ENCODE peak calls at places on chromosomes 5 and 9, in six cellular contexts. L is cardiac muscle cell; U is SJSA1; N is adrenal gland; P is pancreas; C is CD8-positive, alpha-beta memory T cell. Z is an unnamed sample.
A peak's percentile ranks its signal among the peaks of the same experiment; 100 is the strongest.

GRCh38 chr5:36658016-36658415 is 51.6 kb downstream of the SLC1A3 start:
- DNase-seq in L (no peak), U (no peak), N (no peak), P (no peak), C (no peak), Z (no peak)

GRCh38 chr5:53334431-53334941 is 145.9 kb upstream of the FST start:
- DNase-seq in L (no peak), U (no peak), N (no peak), P (no peak), C (no peak), Z (no peak)

GRCh38 chr5:97094579-97095317 is 47.7 kb downstream of the LIX1 start:
- DNase-seq in L (no peak), U (no peak), N (no peak), P (no peak), C (no peak), Z (no peak)

GRCh38 chr5:179839328-179840256 is 18.9 kb downstream of the SQSTM1 start:
- DNase-seq in L (no peak), U (no peak), N (peak; percentile 94), P (peak; percentile 92), C (no peak), Z (no peak)

GRCh38 chr5:36403601-36404311 is 102.1 kb upstream of the RANBP3L start:
- DNase-seq in L (no peak), U (no peak), N (peak; percentile 43), P (no peak), C (no peak), Z (no peak)

GRCh38 chr9:76646249-76646648 is 118.0 kb upstream of the PCA3 start:
- DNase-seq in L (no peak), U (no peak), N (no peak), P (no peak), C (no peak), Z (no peak)

GRCh38 chr9:2024888-2025781 is 10.0 kb downstream of the SMARCA2 start:
- DNase-seq in L (no peak), U (no peak), N (no peak), P (no peak), C (no peak), Z (no peak)

GRCh38 chr5:42573386-42573785 is 150.1 kb downstream of the GHR start:
- DNase-seq in L (no peak), U (no peak), N (no peak), P (no peak), C (no peak), Z (no peak)

GRCh38 chr5:101176605-101177004 is 273.5 kb upstream of the ST8SIA4 start:
- DNase-seq in L (no peak), U (no peak), N (no peak), P (no peak), C (no peak), Z (no peak)

GRCh38 chr5:178826216-178826615 is 33.5 kb upstream of the ZNF354B start:
- DNase-seq in L (no peak), U (no peak), N (no peak), P (no peak), C (no peak), Z (no peak)

GRCh38 chr9:13186774-13187173 is 92.7 kb downstream of the MPDZ start:
- DNase-seq in L (no peak), U (no peak), N (no peak), P (no peak), C (no peak), Z (no peak)

GRCh38 chr9:16213781-16214515 is 656.5 kb downstream of the BNC2 start:
- DNase-seq in L (no peak), U (no peak), N (peak; percentile 83), P (no peak), C (no peak), Z (peak; percentile 17)

GRCh38 chr9:91162784-91163440 is 198.8 kb downstream of the AUH start:
- DNase-seq in L (peak; percentile 40), U (peak; percentile 57), N (peak; percentile 59), P (no peak), C (no peak), Z (peak; percentile 32)

GRCh38 chr9:119053070-119053469 is 316.2 kb downstream of the BRINP1 start:
- DNase-seq in L (no peak), U (no peak), N (no peak), P (no peak), C (no peak), Z (no peak)

GRCh38 chr5:96087939-96088338 is 126.3 kb upstream of the ELL2 start:
- DNase-seq in L (no peak), U (no peak), N (no peak), P (no peak), C (no peak), Z (no peak)

GRCh38 chr5:154273028-154273617 is 82.6 kb downstream of the GALNT10 start:
- DNase-seq in L (no peak), U (no peak), N (peak; percentile 28), P (no peak), C (no peak), Z (no peak)

GRCh38 chr5:150129813-150130492 is 25.7 kb downstream of the PDGFRB start:
- DNase-seq in L (peak; percentile 77), U (peak; percentile 84), N (peak; percentile 80), P (peak; percentile 85), C (no peak), Z (peak; percentile 62)

GRCh38 chr5:150126921-150127265 is 28.8 kb downstream of the PDGFRB start:
- DNase-seq in L (no peak), U (no peak), N (no peak), P (no peak), C (no peak), Z (no peak)

GRCh38 chr5:150131461-150131860 is 24.2 kb downstream of the PDGFRB start:
- DNase-seq in L (no peak), U (no peak), N (no peak), P (no peak), C (no peak), Z (no peak)

GRCh38 chr5:150130493-150130922 is 25.1 kb downstream of the PDGFRB start:
- DNase-seq in L (no peak), U (no peak), N (no peak), P (peak; percentile 31), C (no peak), Z (no peak)

DNA sequence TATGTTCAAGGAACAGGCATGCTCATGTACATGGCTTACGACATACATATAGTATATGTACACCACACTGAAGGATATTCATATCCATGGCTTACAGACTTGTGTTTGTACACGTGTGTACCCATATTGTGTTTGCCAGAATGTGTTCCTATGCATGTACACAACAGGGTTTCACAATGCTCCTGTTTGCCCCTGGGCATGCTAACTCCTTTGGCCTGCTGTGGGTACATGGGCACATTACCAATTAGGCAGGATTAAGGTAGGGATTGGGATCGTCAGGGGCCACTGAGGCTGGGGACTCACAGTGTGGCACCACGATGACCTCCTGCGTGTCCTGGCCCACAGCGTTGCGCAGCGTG is 26.2 kb downstream of the PDGFRB start:
- DNase-seq in L (no peak), U (no peak), N (no peak), P (no peak), C (no peak), Z (no peak)
- H3K27ac ChIP-seq in L (no peak overlapping the region), U (no peak overlapping the region), N (no peak overlapping the region), P (no peak overlapping the region), C (no peak overlapping the region), Z (no peak overlapping the region)

GRCh38 chr9:36878161-36878560 is 155.9 kb downstream of the PAX5 start:
- DNase-seq in L (no peak), U (no peak), N (no peak), P (no peak), C (no peak), Z (no peak)
- H3K36me3 ChIP-seq in L (no peaks in the 10 kb centered on the region), U (no peaks in the 10 kb centered on the region), N (no peaks in the 10 kb centered on the region), P (no peaks in the 10 kb centered on the region), C (no peaks in the 10 kb centered on the region), Z (no peaks in the 10 kb centered on the region)

GRCh38 chr9:88993871-88994819 is 2.9 kb downstream of the S1PR3 start:
- DNase-seq in L (no peak), U (no peak), N (peak; percentile 60), P (no peak), C (no peak), Z (no peak)

GRCh38 chr9:88995205-88995604 is 3.9 kb downstream of the S1PR3 start:
- DNase-seq in L (no peak), U (no peak), N (no peak), P (no peak), C (no peak), Z (no peak)

GRCh38 chr9:88995627-88996026 is 4.4 kb downstream of the S1PR3 start:
- DNase-seq in L (no peak), U (no peak), N (no peak), P (no peak), C (no peak), Z (no peak)

GRCh38 chr9:88993327-88993726 is 2.1 kb downstream of the S1PR3 start:
- DNase-seq in L (no peak), U (no peak), N (no peak), P (no peak), C (no peak), Z (no peak)

GRCh38 chr9:88994820-88995180 is 3.5 kb downstream of the S1PR3 start:
- DNase-seq in L (no peak), U (no peak), N (peak; percentile 67), P (no peak), C (no peak), Z (no peak)
- H3K4me1 ChIP-seq in L (peaks cover 14% of the 10 kb centered on the region), U (peaks cover 39% of the 10 kb centered on the region), N (peaks cover 65% of the 10 kb centered on the region), P (no peaks in the 10 kb centered on the region), C (peaks cover 6% of the 10 kb centered on the region), Z (no peaks in the 10 kb centered on the region)

DNA sequence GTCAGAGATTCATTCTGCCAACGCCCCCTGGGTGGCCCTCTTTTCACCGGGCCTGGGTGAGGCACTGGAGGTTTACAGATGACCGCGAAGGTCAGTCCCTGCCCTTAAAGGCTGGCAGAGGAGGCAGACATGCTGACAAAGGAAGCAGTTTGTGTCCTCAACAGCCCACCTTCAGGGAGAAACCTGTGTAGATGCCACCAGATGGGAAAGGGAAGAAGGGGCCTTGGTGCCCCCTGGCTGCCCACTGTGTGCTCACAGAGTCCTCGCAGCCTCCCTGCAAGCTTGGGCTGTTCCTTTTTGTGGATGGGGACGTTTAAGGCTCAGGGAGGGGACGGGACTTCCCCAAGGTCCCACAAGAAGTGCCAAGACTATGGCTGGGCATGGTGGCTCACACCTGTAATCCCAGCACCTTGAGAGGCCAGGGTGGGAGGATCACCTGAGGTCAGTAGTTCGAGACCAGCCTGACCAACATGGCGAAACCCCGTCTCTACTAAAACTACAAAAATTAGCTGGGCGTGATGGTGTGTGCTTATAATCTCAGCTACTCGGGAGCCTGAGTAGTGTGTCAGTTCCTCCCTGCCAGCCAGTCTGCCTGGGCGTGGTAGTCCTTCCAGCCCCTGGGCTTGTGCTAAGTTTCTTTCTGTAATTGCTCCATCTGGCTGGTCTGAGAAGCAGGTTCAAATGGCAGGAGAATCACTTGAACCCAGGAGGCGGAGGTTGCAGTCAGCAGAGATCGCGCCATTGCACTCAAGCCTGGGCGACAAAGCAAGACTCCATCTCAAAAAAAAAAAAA is 36.2 kb downstream of the NEK6 start:
- DNase-seq in L (no peak), U (no peak), N (no peak), P (no peak), C (no peak), Z (no peak)
- H3K27ac ChIP-seq in L (no peak overlapping the region), U (peak overlapping the region; percentile 40), N (no peak overlapping the region), P (no peak overlapping the region), C (no peak overlapping the region), Z (no peak overlapping the region)

Z was measured in SJCRH30.